ENCODE peak calls at places on chromosome 1, in nine cellular contexts. F, V, Y, U, N, L, K, I and Z are unnamed samples.

GRCh38 chr1:207941664-207942063 is 30.7 kb upstream of the CD34 start:
- DNase-seq in F (no peak), V (peak; percentile 84), Y (peak; percentile 55), U (no peak), N (peak; percentile 50), L (no peak), K (peak; percentile 92), I (no peak), Z (no peak)

GRCh38 chr1:235127774-235128452 is 724 bp downstream of the TOMM20 start:
- DNase-seq in F (peak; percentile 33), V (no peak), Y (no peak), U (no peak), N (no peak), L (no peak), K (no peak), I (no peak), Z (no peak)

GRCh38 chr1:24991242-24992037 is 61.4 kb upstream of the RUNX3 start:
- DNase-seq in F (no peak), V (no peak), Y (no peak), U (no peak), N (no peak), L (no peak), K (no peak), I (no peak), Z (no peak)

GRCh38 chr1:198678901-198679329 is 40.1 kb downstream of the PTPRC start:
- DNase-seq in F (no peak), V (no peak), Y (no peak), U (no peak), N (no peak), L (no peak), K (no peak), I (peak; percentile 57), Z (no peak)

GRCh38 chr1:114154963-114155322 is 1.3 kb upstream of the SYT6 start:
- DNase-seq in F (peak; percentile 44), V (no peak), Y (no peak), U (peak; percentile 61), N (no peak), L (no peak), K (no peak), I (peak; percentile 4), Z (no peak)

GRCh38 chr1:205261946-205262668 is 34.4 kb downstream of the TMCC2 start:
- DNase-seq in F (peak; percentile 62), V (no peak), Y (no peak), U (peak; percentile 52), N (peak; percentile 83), L (no peak), K (no peak), I (no peak), Z (no peak)

GRCh38 chr1:102099916-102100315 is 103.2 kb upstream of the OLFM3 start:
- DNase-seq in F (no peak), V (no peak), Y (no peak), U (no peak), N (no peak), L (no peak), K (no peak), I (no peak), Z (no peak)

GRCh38 chr1:17250601-17251000 is 1.7 kb downstream of the PADI3 start:
- DNase-seq in F (no peak), V (no peak), Y (no peak), U (no peak), N (no peak), L (no peak), K (no peak), I (no peak), Z (no peak)

GRCh38 chr1:99465176-99465900 is 180.6 kb upstream of the PALMD start:
- DNase-seq in F (peak; percentile 77), V (no peak), Y (no peak), U (peak; percentile 87), N (peak; percentile 90), L (no peak), K (no peak), I (no peak), Z (no peak)

GRCh38 chr1:220336391-220337065 is 64.3 kb upstream of the RAB3GAP2 start:
- DNase-seq in F (no peak), V (no peak), Y (no peak), U (peak; percentile 64), N (no peak), L (no peak), K (no peak), I (no peak), Z (no peak)

GRCh38 chr1:34984435-34985062 is 598 bp downstream of the TMEM35B start:
- DNase-seq in F (peak; percentile 55), V (peak; percentile 61), Y (no peak), U (peak; percentile 50), N (peak; percentile 33), L (no peak), K (peak; percentile 78), I (peak; percentile 12), Z (no peak)

GRCh38 chr1:117014209-117014608 is 12.6 kb downstream of the CD101 start:
- DNase-seq in F (no peak), V (no peak), Y (no peak), U (no peak), N (no peak), L (no peak), K (no peak), I (no peak), Z (no peak)

GRCh38 chr1:63739452-63739851 is 34.4 kb upstream of the ROR1 start:
- DNase-seq in F (no peak), V (no peak), Y (no peak), U (peak; percentile 46), N (no peak), L (no peak), K (no peak), I (no peak), Z (no peak)

GRCh38 chr1:81478217-81478616 is 322.5 kb upstream of the ADGRL2 start:
- DNase-seq in F (no peak), V (no peak), Y (peak; percentile 49), U (peak; percentile 52), N (no peak), L (no peak), K (no peak), I (no peak), Z (no peak)

GRCh38 chr1:78054559-78054958 is 8.8 kb downstream of the GIPC2 start:
- DNase-seq in F (no peak), V (no peak), Y (no peak), U (no peak), N (peak; percentile 58), L (no peak), K (no peak), I (no peak), Z (no peak)

GRCh38 chr1:30781906-30782305 is 24.3 kb upstream of the LAPTM5 start:
- DNase-seq in F (no peak), V (no peak), Y (no peak), U (no peak), N (no peak), L (no peak), K (no peak), I (no peak), Z (no peak)
- H3K27me3 ChIP-seq in F (peaks cover 15% of the 10 kb centered on the region), V (no peaks in the 10 kb centered on the region), Y (no peaks in the 10 kb centered on the region), U (no peaks in the 10 kb centered on the region), N (no peaks in the 10 kb centered on the region), L (no peaks in the 10 kb centered on the region), K (no peaks in the 10 kb centered on the region), I (no peaks in the 10 kb centered on the region), Z (no peaks in the 10 kb centered on the region)

GRCh38 chr1:94025383-94026340 is 95.3 kb downstream of the ABCA4 start:
- DNase-seq in F (peak; percentile 94), V (peak; percentile 52), Y (no peak), U (peak; percentile 67), N (peak; percentile 79), L (no peak), K (no peak), I (peak; percentile 5), Z (peak; percentile 54)
- H3K4me3 ChIP-seq in F (no peak overlapping the region), V (no peak overlapping the region), Y (no peak overlapping the region), U (no peak overlapping the region), N (no peak overlapping the region), L (no peak overlapping the region), K (no peak overlapping the region), I (no peak overlapping the region), Z (peak overlapping the region; percentile 38)

GRCh38 chr1:68213843-68214242 is 18.5 kb downstream of the WLS start:
- DNase-seq in F (peak; percentile 81), V (peak; percentile 79), Y (peak; percentile 55), U (peak; percentile 74), N (peak; percentile 58), L (no peak), K (peak; percentile 97), I (no peak), Z (no peak)

GRCh38 chr1:68218485-68218884 is 13.8 kb downstream of the WLS start:
- DNase-seq in F (no peak), V (no peak), Y (peak; percentile 64), U (peak; percentile 96), N (no peak), L (no peak), K (no peak), I (no peak), Z (no peak)

GRCh38 chr1:68220420-68220819 is 11.9 kb downstream of the WLS start:
- DNase-seq in F (no peak), V (no peak), Y (no peak), U (no peak), N (no peak), L (no peak), K (no peak), I (no peak), Z (no peak)

GRCh38 chr1:68216088-68216487 is 16.2 kb downstream of the WLS start:
- DNase-seq in F (no peak), V (no peak), Y (no peak), U (no peak), N (no peak), L (no peak), K (no peak), I (no peak), Z (no peak)

GRCh38 chr1:68217060-68217554 is 15.2 kb downstream of the WLS start:
- DNase-seq in F (no peak), V (no peak), Y (no peak), U (peak; percentile 87), N (no peak), L (no peak), K (no peak), I (no peak), Z (no peak)
- H3K4me1 ChIP-seq in F (peaks cover 42% of the 10 kb centered on the region), V (no peaks in the 10 kb centered on the region), Y (peaks cover 46% of the 10 kb centered on the region), U (peaks cover 21% of the 10 kb centered on the region), N (peaks cover 27% of the 10 kb centered on the region), L (no peaks in the 10 kb centered on the region), K (peaks cover 85% of the 10 kb centered on the region), I (no peaks in the 10 kb centered on the region), Z (no peaks in the 10 kb centered on the region)

GRCh38 chr1:50415235-50416149 is 7.8 kb downstream of the DMRTA2 start:
- DNase-seq in F (no peak), V (no peak), Y (no peak), U (peak; percentile 58), N (no peak), L (no peak), K (no peak), I (no peak), Z (no peak)

GRCh38 chr1:50416553-50417453 is 6.4 kb downstream of the DMRTA2 start:
- DNase-seq in F (no peak), V (no peak), Y (no peak), U (peak; percentile 85), N (no peak), L (no peak), K (no peak), I (no peak), Z (no peak)

GRCh38 chr1:50417487-50417886 is 5.8 kb downstream of the DMRTA2 start:
- DNase-seq in F (no peak), V (no peak), Y (no peak), U (peak; percentile 25), N (no peak), L (no peak), K (no peak), I (no peak), Z (no peak)

GRCh38 chr1:50414853-50415234 is 8.4 kb downstream of the DMRTA2 start:
- DNase-seq in F (no peak), V (no peak), Y (no peak), U (no peak), N (no peak), L (no peak), K (no peak), I (no peak), Z (no peak)

GRCh38 chr1:50416150-50416527 is 7.1 kb downstream of the DMRTA2 start:
- DNase-seq in F (no peak), V (no peak), Y (no peak), U (peak; percentile 53), N (no peak), L (no peak), K (no peak), I (no peak), Z (no peak)
- H3K27me3 ChIP-seq in F (peaks cover 67% of the 10 kb centered on the region), V (peaks cover 5% of the 10 kb centered on the region), Y (peaks cover 90% of the 10 kb centered on the region), U (peaks cover 72% of the 10 kb centered on the region), N (peaks cover 84% of the 10 kb centered on the region), L (peaks cover 8% of the 10 kb centered on the region), K (peaks cover 83% of the 10 kb centered on the region), I (no peaks in the 10 kb centered on the region), Z (no peaks in the 10 kb centered on the region)